ENCODE peak calls at places on chromosome 14, in seven cellular contexts. B is K562, Y is HepG2, S is HCT116, H is SK-N-SH, C is H1, X is GM12878. W is an unnamed sample.

GRCh38 chr14:51304956-51305355 is 64.9 kb downstream of the TMX1 start:
- DNase-seq in B (no peak), Y (no peak), S (no peak), H (no peak), C (no peak), X (no peak), W (peak)

GRCh38 chr14:95527392-95528002 is 7.4 kb upstream of the GLRX5 start:
- DNase-seq in B (no peak), Y (peak), S (no peak), H (peak), C (no peak), X (no peak), W (peak)

GRCh38 chr14:100864960-100865681 is 38.4 kb downstream of the RTL1 start:
- DNase-seq in B (no peak), Y (no peak), S (no peak), H (no peak), C (no peak), X (no peak), W (no peak)

GRCh38 chr14:76900406-76901085 is 74.3 kb downstream of the LRRC74A start:
- DNase-seq in B (no peak), Y (no peak), S (no peak), H (no peak), C (no peak), X (no peak), W (no peak)

GRCh38 chr14:103545915-103546650 is 16.4 kb downstream of the BAG5 start:
- DNase-seq in B (no peak), Y (no peak), S (no peak), H (peak), C (no peak), X (no peak), W (no peak)

GRCh38 chr14:65565948-65566347 is 153.4 kb downstream of the FUT8 start:
- DNase-seq in B (no peak), Y (no peak), S (no peak), H (no peak), C (no peak), X (peak), W (no peak)

GRCh38 chr14:47276931-47277330 is 398.5 kb downstream of the MDGA2 start:
- DNase-seq in B (no peak), Y (no peak), S (no peak), H (no peak), C (no peak), X (no peak), W (no peak)

GRCh38 chr14:61648377-61648776 is 46.9 kb upstream of the HIF1A start:
- DNase-seq in B (no peak), Y (no peak), S (no peak), H (no peak), C (no peak), X (no peak), W (no peak)

GRCh38 chr14:99728231-99728920 is 44.3 kb downstream of the CYP46A1 start:
- DNase-seq in B (no peak), Y (no peak), S (no peak), H (no peak), C (no peak), X (no peak), W (no peak)

GRCh38 chr14:35134329-35135123 is 12.2 kb downstream of the PRORP start:
- DNase-seq in B (no peak), Y (no peak), S (no peak), H (no peak), C (no peak), X (no peak), W (no peak)

GRCh38 chr14:76717508-76717907 is 43.8 kb upstream of the VASH1 start:
- DNase-seq in B (no peak), Y (no peak), S (no peak), H (no peak), C (no peak), X (no peak), W (no peak)

GRCh38 chr14:68578597-68578996 is 214.3 kb downstream of the ZFP36L1 start:
- DNase-seq in B (no peak), Y (no peak), S (no peak), H (no peak), C (no peak), X (no peak), W (no peak)

GRCh38 chr14:91167380-91167770 is 53.5 kb downstream of the DGLUCY start:
- DNase-seq in B (no peak), Y (no peak), S (no peak), H (no peak), C (no peak), X (no peak), W (no peak)

GRCh38 chr14:57987596-57988300 is 121.9 kb upstream of the SLC35F4 start:
- DNase-seq in B (no peak), Y (no peak), S (no peak), H (no peak), C (no peak), X (no peak), W (no peak)
- TF ChIP-seq JUND in B (no peak), Y (no peak), S (no peak), H (no peak), C (no peak), X (no peak), W (no peak)

GRCh38 chr14:24317141-24317927 is 6.0 kb downstream of the LTB4R start:
- DNase-seq in B (peak), Y (no peak), S (no peak), H (no peak), C (no peak), X (no peak), W (no peak)
- TF ChIP-seq JUND in B (peak), Y (no peak), S (peak), H (no peak), C (no peak), X (no peak), W (no peak)

GRCh38 chr14:55121628-55122440 is 7.2 kb upstream of the LGALS3 start:
- DNase-seq in B (no peak), Y (peak), S (no peak), H (no peak), C (no peak), X (no peak), W (no peak)

GRCh38 chr14:55121146-55121545 is 7.9 kb upstream of the LGALS3 start:
- DNase-seq in B (no peak), Y (no peak), S (no peak), H (no peak), C (no peak), X (no peak), W (no peak)

GRCh38 chr14:55124774-55125372 is 4.2 kb upstream of the LGALS3 start:
- DNase-seq in B (no peak), Y (no peak), S (no peak), H (no peak), C (no peak), X (no peak), W (no peak)

GRCh38 chr14:55122441-55122986 is 6.5 kb upstream of the LGALS3 start:
- DNase-seq in B (peak), Y (peak), S (no peak), H (peak), C (no peak), X (no peak), W (peak)

DNA sequence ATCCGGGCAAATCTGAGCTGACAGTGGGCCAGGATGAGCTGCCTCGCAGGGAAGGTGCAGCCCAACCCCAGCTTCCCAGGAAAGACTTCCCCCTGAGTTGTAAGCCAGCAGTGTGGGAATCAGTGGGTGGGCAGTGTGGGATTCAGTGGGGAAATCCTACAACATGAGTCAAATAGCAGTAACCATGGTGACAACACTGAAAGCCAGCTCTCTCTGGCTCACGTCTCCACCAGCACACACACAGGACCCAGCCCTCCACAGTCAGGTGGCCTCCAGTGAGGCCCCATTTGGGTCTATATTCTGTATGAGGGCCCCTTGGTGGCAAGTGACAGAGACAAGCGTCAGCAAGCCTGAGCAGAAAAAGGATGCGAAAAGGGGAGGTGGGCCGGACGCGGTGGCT is 6.0 kb upstream of the LGALS3 start:
- DNase-seq in B (no peak), Y (no peak), S (no peak), H (peak), C (no peak), X (no peak), W (no peak)
- TF ChIP-seq JUND in B (no peak), Y (no peak), S (no peak), H (no peak), C (no peak), X (no peak), W (no peak)

GRCh38 chr14:75323571-75323970 is 44.9 kb downstream of the FOS start:
- DNase-seq in B (no peak), Y (no peak), S (no peak), H (no peak), C (no peak), X (no peak), W (no peak)
- TF ChIP-seq JUND in B (no peak), Y (no peak), S (no peak), H (no peak), C (no peak), X (no peak), W (no peak)

GRCh38 chr14:32939254-32940065 is 781 bp downstream of the NPAS3 start:
- DNase-seq in B (no peak), Y (no peak), S (no peak), H (peak), C (peak), X (no peak), W (peak)
- TF ChIP-seq JUND in B (no peak), Y (no peak), S (no peak), H (no peak), C (no peak), X (no peak), W (no peak)